ENCODE peak calls at places on chromosomes 16 and 17, in seven cellular contexts. J is A549; K is CD4-positive, alpha-beta T cell; M is choroid plexus epithelial cell; T is left lung; O is hypothalamus; X is NCI-H2081 treated with DMSO at 0.1 percent for 48 hours. D is an unnamed sample.

GRCh38 chr17:13784466-13784865 is 182.7 kb upstream of the HS3ST3A1 start:
- DNase-seq in X (no peak), O (no peak), J (no peak), T (no peak), K (no peak), M (no peak), D (no peak)

GRCh38 chr17:15464629-15465028 is 2.8 kb downstream of the CDRT4 start:
- DNase-seq in M (no peak), X (no peak), T (no peak), J (no peak), O (no peak), K (no peak), D (no peak)

GRCh38 chr16:19757026-19757425 is 39.0 kb downstream of the IQCK start:
- DNase-seq in J (no peak), K (no peak), O (no peak), T (no peak), X (no peak), M (peak; percentile 73), D (no peak)

GRCh38 chr16:24626251-24626650 is 86.9 kb downstream of the RBBP6 start:
- DNase-seq in K (no peak), T (no peak), X (no peak), O (no peak), M (peak; percentile 80), J (no peak), D (no peak)

GRCh38 chr17:63639125-63639524 is 16.9 kb downstream of the MAP3K3 start:
- DNase-seq in J (no peak), M (no peak), X (no peak), K (no peak), O (no peak), T (no peak), D (no peak)

GRCh38 chr17:17844079-17844478 is 7.3 kb upstream of the SREBF1 start:
- DNase-seq in O (no peak), J (no peak), M (no peak), X (no peak), K (no peak), T (no peak), D (no peak)

GRCh38 chr16:11989238-11990160 is 13.0 kb downstream of the SNX29 start:
- DNase-seq in T (no peak), O (peak; percentile 14), J (no peak), K (no peak), M (no peak), X (no peak), D (no peak)

GRCh38 chr17:1555618-1556471 is 6.7 kb downstream of the PITPNA start:
- DNase-seq in K (no peak), J (no peak), X (no peak), T (no peak), M (no peak), O (peak; percentile 23), D (no peak)

GRCh38 chr17:66507982-66508760 is 205.8 kb downstream of the PRKCA start:
- DNase-seq in M (peak; percentile 46), O (no peak), T (no peak), J (peak; percentile 43), K (no peak), X (no peak), D (no peak)

GRCh38 chr16:57473176-57473840 is 10.8 kb downstream of the POLR2C start:
- DNase-seq in J (no peak), T (no peak), X (no peak), O (no peak), M (no peak), K (no peak), D (no peak)

GRCh38 chr17:37066322-37066905 is 117.7 kb downstream of the AATF start:
- DNase-seq in J (no peak), M (no peak), X (no peak), K (no peak), O (no peak), T (no peak), D (no peak)

GRCh38 chr17:16342979-16343378 is 10.3 kb downstream of the CENPV start:
- DNase-seq in J (no peak), M (no peak), O (no peak), X (no peak), K (no peak), T (no peak), D (no peak)

GRCh38 chr17:74815671-74816370 is 39.7 kb upstream of the NAT9 start:
- DNase-seq in K (no peak), O (no peak), J (no peak), X (no peak), T (no peak), M (peak; percentile 13), D (no peak)

GRCh38 chr17:77002103-77003045 is 134.2 kb downstream of the MGAT5B start:
- DNase-seq in T (no peak), O (no peak), X (no peak), M (peak; percentile 55), J (peak; percentile 99), K (no peak), D (no peak)

GRCh38 chr17:31533546-31534155 is 142.2 kb downstream of the RAB11FIP4 start:
- DNase-seq in M (peak; percentile 71), J (peak; percentile 79), X (no peak), O (peak; percentile 19), T (no peak), K (no peak), D (no peak)

GRCh38 chr16:8639694-8640093 is 18.2 kb downstream of the METTL22 start:
- DNase-seq in O (no peak), M (no peak), T (no peak), X (no peak), J (no peak), K (no peak), D (no peak)

GRCh38 chr17:56297142-56297541 is 143.9 kb downstream of the ANKFN1 start:
- DNase-seq in J (no peak), K (peak; percentile 1), O (no peak), M (peak; percentile 7), X (no peak), T (no peak), D (no peak)

GRCh38 chr17:6496636-6497441 is 52.6 kb downstream of the PIMREG start:
- DNase-seq in O (no peak), T (no peak), J (no peak), M (no peak), X (no peak), K (no peak), D (peak; percentile 8)

GRCh38 chr17:81518785-81519283 is 6.2 kb upstream of the ACTG1 start:
- DNase-seq in J (peak; percentile 55), T (peak; percentile 94), O (no peak), M (no peak), X (no peak), K (no peak), D (peak; percentile 49)

GRCh38 chr17:38871992-38872605 is 2.2 kb downstream of the LASP1 start:
- DNase-seq in T (no peak), K (no peak), M (no peak), X (no peak), J (no peak), O (no peak), D (no peak)

GRCh38 chr17:79791354-79792123 is 5.3 kb downstream of the CBX8 start:
- DNase-seq in O (no peak), M (no peak), J (no peak), K (no peak), X (no peak), T (peak; percentile 75), D (no peak)

GRCh38 chr17:77316191-77316641 is 175.4 kb downstream of the SEC14L1 start:
- DNase-seq in M (peak; percentile 81), J (no peak), X (no peak), O (no peak), T (peak; percentile 82), K (no peak), D (no peak)

GRCh38 chr17:869067-869466 is 86.9 kb downstream of the MRM3 start:
- DNase-seq in M (peak; percentile 51), X (no peak), T (no peak), O (no peak), K (no peak), J (no peak), D (no peak)

GRCh38 chr17:6831662-6832263 is at the start of gene TEKT1:
- DNase-seq in K (peak; percentile 51), T (peak; percentile 86), X (no peak), O (peak; percentile 76), M (peak; percentile 85), J (peak; percentile 86), D (peak; percentile 89)

GRCh38 chr16:15855704-15856003 is 1.2 kb downstream of the MYH11 start:
- DNase-seq in X (no peak), K (no peak), M (no peak), J (no peak), T (no peak), O (no peak), D (no peak)

GRCh38 chr17:269616-270514 is 82.7 kb downstream of the RPH3AL start:
- DNase-seq in T (peak; percentile 47), M (no peak), X (no peak), J (no peak), O (no peak), K (no peak), D (no peak)

GRCh38 chr16:50185005-50185505 is 31.9 kb downstream of the TENT4B start:
- DNase-seq in T (no peak), M (peak; percentile 61), X (no peak), O (no peak), J (no peak), K (no peak), D (no peak)

GRCh38 chr17:9020824-9021157 is 519 bp upstream of the NTN1 start:
- DNase-seq in T (no peak), X (no peak), K (no peak), O (no peak), M (no peak), J (no peak), D (no peak)

GRCh38 chr17:36627101-36627500 is 25.7 kb downstream of the MRM1 start:
- DNase-seq in O (no peak), X (no peak), T (no peak), J (no peak), M (no peak), K (no peak), D (peak; percentile 94)

GRCh38 chr17:59329558-59330313 is 1.7 kb upstream of the YPEL2 start:
- DNase-seq in K (peak; percentile 34), J (peak; percentile 83), O (peak; percentile 38), T (no peak), X (peak; percentile 26), M (peak; percentile 94), D (peak; percentile 76)

GRCh38 chr17:60971515-60972369 is 294.1 kb downstream of the BCAS3 start:
- DNase-seq in K (no peak), O (no peak), X (no peak), J (peak; percentile 37), T (no peak), M (peak; percentile 83), D (peak; percentile 14)

GRCh38 chr16:56108724-56109123 is 82.6 kb upstream of the GNAO1 start:
- DNase-seq in O (no peak), J (no peak), K (no peak), M (no peak), T (no peak), X (no peak), D (no peak)

GRCh38 chr17:38893612-38894011 is 23.8 kb downstream of the LASP1 start:
- DNase-seq in J (no peak), O (peak; percentile 33), K (no peak), M (peak; percentile 71), X (no peak), T (peak; percentile 86), D (no peak)

GRCh38 chr16:84502581-84502980 is 1.9 kb downstream of the MEAK7 start:
- DNase-seq in O (no peak), J (no peak), K (no peak), X (no peak), T (no peak), M (no peak), D (no peak)

GRCh38 chr16:68085259-68086071 is at the start of gene NFATC3:
- DNase-seq in O (peak; percentile 94), M (peak; percentile 97), T (peak; percentile 99), J (peak; percentile 34), X (peak; percentile 65), K (peak; percentile 98), D (peak; percentile 90)

GRCh38 chr16:75579435-75579834 is 13.3 kb downstream of the GABARAPL2 start:
- DNase-seq in M (no peak), X (no peak), K (no peak), T (no peak), J (no peak), O (peak; percentile 22), D (no peak)

GRCh38 chr17:82121660-82122629 is 23.9 kb upstream of the FASN start:
- DNase-seq in K (no peak), J (no peak), M (no peak), X (no peak), T (no peak), O (no peak), D (peak; percentile 86)

D was measured in NCI-H1417.